ENCODE peak calls at places on chromosomes 2 and 18, in seven cellular contexts. H is fibroblast of lung, Z is SK-N-SH, A is SK-N-MC, R is GM23248, B is mesendoderm, M is colonic mucosa. S is an unnamed sample.

GRCh38 chr2:24721470-24721869 is 71.7 kb downstream of the PTRHD1 start:
- DNase-seq in H (peak; percentile 83), Z (peak; percentile 59), A (no peak), R (peak; percentile 87), B (no peak), M (peak; percentile 61), S (peak; percentile 34)

GRCh38 chr2:46634905-46635304 is 155.5 kb downstream of the TMEM247 start:
- DNase-seq in H (no peak), Z (no peak), A (no peak), R (no peak), B (peak; percentile 28), M (no peak), S (no peak)

GRCh38 chr2:217459675-217460405 is 543.0 kb downstream of the TNS1 start:
- DNase-seq in H (peak; percentile 84), Z (no peak), A (no peak), R (peak; percentile 42), B (no peak), M (no peak), S (no peak)

GRCh38 chr2:218289639-218290315 is 2.5 kb downstream of the TMBIM1 start:
- DNase-seq in H (peak; percentile 67), Z (no peak), A (no peak), R (peak; percentile 84), B (no peak), M (peak; percentile 60), S (no peak)

GRCh38 chr18:57624988-57625387 is 3.4 kb upstream of the NARS1 start:
- DNase-seq in H (peak; percentile 65), Z (no peak), A (no peak), R (peak; percentile 66), B (peak; percentile 21), M (no peak), S (no peak)

GRCh38 chr2:197599285-197599965 is 76.0 kb downstream of the RFTN2 start:
- DNase-seq in H (peak; percentile 16), Z (peak; percentile 48), A (no peak), R (peak; percentile 58), B (peak; percentile 84), M (no peak), S (peak; percentile 16)

GRCh38 chr2:12331698-12332097 is 385.0 kb upstream of the TRIB2 start:
- DNase-seq in H (no peak), Z (no peak), A (no peak), R (no peak), B (no peak), M (no peak), S (no peak)

GRCh38 chr2:219285894-219286425 is 6.8 kb downstream of the DNAJB2 start:
- DNase-seq in H (peak; percentile 48), Z (peak; percentile 63), A (no peak), R (peak; percentile 82), B (peak; percentile 92), M (no peak), S (peak; percentile 84)

GRCh38 chr2:229348135-229348534 is 77.0 kb upstream of the PID1 start:
- DNase-seq in H (peak; percentile 32), Z (no peak), A (no peak), R (peak; percentile 77), B (no peak), M (no peak), S (no peak)

DNA sequence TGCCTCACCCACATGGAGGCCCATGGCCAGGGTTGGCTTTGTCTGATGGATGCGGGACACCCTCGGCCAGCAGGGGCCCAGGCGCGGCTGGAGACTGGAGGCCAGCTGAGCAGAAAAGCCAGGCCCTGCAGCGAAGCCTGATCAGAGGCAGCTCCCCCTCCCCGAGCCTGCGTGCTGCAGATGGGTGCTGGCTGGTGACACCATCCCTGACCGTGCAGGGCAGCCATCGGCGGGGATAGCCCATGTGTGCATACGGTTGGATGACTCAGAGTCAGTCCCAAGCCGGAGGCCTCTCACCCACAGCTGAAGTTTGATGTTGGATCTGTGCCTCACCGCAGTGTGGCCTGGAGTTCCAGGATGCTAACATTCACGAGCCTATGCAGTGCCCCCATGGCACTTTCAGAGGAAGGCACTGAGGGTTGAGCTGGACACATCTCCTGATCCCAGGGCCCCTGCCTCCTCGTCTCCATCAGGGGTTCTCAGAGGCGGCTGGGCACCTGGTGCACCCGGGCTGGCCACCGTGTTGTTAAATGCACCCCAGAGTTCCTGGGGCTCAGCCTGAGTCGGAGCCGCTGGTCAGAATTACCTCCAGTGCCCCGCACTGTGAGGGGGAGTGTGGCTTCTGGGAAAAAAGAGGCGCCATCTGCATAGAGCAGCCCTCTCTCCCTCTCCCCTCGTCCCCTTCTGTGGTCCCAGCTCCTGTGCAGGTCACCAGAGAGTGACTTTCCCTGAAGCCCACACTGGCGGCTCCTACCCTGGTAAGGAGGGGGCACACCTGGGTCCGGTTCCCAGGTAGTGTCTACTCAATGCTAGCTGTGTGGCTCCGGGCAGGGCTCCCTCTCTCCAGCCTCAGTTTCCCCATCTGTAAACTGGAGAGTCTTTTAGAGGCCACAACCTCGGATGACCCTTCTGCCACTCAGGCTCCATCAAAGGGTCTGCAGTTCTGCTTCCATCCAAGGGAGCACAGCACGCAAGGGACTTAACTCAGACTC is 19.4 kb upstream of the KIF1A start:
- DNase-seq in H (peak; percentile 48), Z (no peak), A (no peak), R (no peak), B (no peak), M (no peak), S (no peak)
- H3K27ac ChIP-seq in H (no peak overlapping the region), Z (no peak overlapping the region), A (no peak overlapping the region), R (no peak overlapping the region), B (no peak overlapping the region), M (no peak overlapping the region), S (no peak overlapping the region)

GRCh38 chr2:20594957-20595356 is 55.9 kb downstream of the HS1BP3 start:
- DNase-seq in H (no peak), Z (no peak), A (no peak), R (no peak), B (no peak), M (no peak), S (no peak)

GRCh38 chr2:20595439-20596192 is 55.3 kb downstream of the HS1BP3 start:
- DNase-seq in H (peak; percentile 86), Z (no peak), A (no peak), R (no peak), B (peak; percentile 59), M (no peak), S (no peak)

GRCh38 chr2:20592106-20593071 is 58.5 kb downstream of the HS1BP3 start:
- DNase-seq in H (no peak), Z (no peak), A (no peak), R (no peak), B (peak; percentile 58), M (no peak), S (no peak)

GRCh38 chr2:20593072-20594034 is 57.5 kb downstream of the HS1BP3 start:
- DNase-seq in H (peak; percentile 93), Z (no peak), A (no peak), R (peak; percentile 90), B (no peak), M (no peak), S (no peak)

GRCh38 chr2:20594048-20594750 is 56.7 kb downstream of the HS1BP3 start:
- DNase-seq in H (no peak), Z (no peak), A (no peak), R (no peak), B (no peak), M (no peak), S (no peak)
- H3K9ac ChIP-seq in H (no peak overlapping the region), Z (no peak overlapping the region), A (no peak overlapping the region), R (peak overlapping the region; percentile 10), B (no peak overlapping the region), M (no peak overlapping the region), S (no peak overlapping the region)

GRCh38 chr2:170177950-170178781 is at the start of gene MYO3B:
- DNase-seq in H (peak; percentile 80), Z (no peak), A (no peak), R (peak; percentile 81), B (peak; percentile 43), M (no peak), S (no peak)
- H3K27ac ChIP-seq in H (peak within 1 kb of the TSS; percentile 52), Z (peak within 1 kb of the TSS; percentile 40), A (no peak within 1 kb of the TSS), R (peak within 1 kb of the TSS; percentile 11), B (no peak within 1 kb of the TSS), M (no peak within 1 kb of the TSS), S (no peak within 1 kb of the TSS)

GRCh38 chr2:231056453-231057416 is at the start of gene PSMD1:
- DNase-seq in H (peak; percentile 88), Z (peak; percentile 97), A (peak; percentile 88), R (peak; percentile 91), B (peak; percentile 95), M (peak; percentile 95), S (peak; percentile 95)
- H3K9ac ChIP-seq in H (peak within 1 kb of the TSS; percentile 95), Z (peak within 1 kb of the TSS; percentile 95), A (peak within 1 kb of the TSS; percentile 92), R (peak within 1 kb of the TSS; percentile 98), B (peak within 1 kb of the TSS; percentile 96), M (peak within 1 kb of the TSS; percentile 89), S (peak within 1 kb of the TSS; percentile 96)

S was measured in neural progenitor cell.